ENCODE peak calls at places on chromosomes 16 and 17, in seven cellular contexts. A is H1, E is IMR-90, Q is neuronal stem cell, D is H9, G is mesenchymal stem cell, U is trophoblast cell. W is an unnamed sample.

GRCh38 chr16:71859751-71860521 is 14.2 kb downstream of the ATXN1L start:
- DNase-seq in A (no peak), E (no peak), Q (no peak), D (no peak), G (no peak), U (no peak), W (no peak)

GRCh38 chr16:7405166-7405565 is 72.5 kb downstream of the RBFOX1 start:
- DNase-seq in A (no peak), E (no peak), Q (peak), D (peak), G (no peak), U (no peak), W (peak)

GRCh38 chr17:48681609-48682008 is 40.7 kb downstream of the PRAC1 start:
- DNase-seq in A (no peak), E (no peak), Q (no peak), D (no peak), G (no peak), U (no peak), W (no peak)

GRCh38 chr16:53817812-53818211 is 113.9 kb downstream of the FTO start:
- DNase-seq in A (no peak), E (peak), Q (no peak), D (no peak), G (no peak), U (no peak), W (no peak)

GRCh38 chr17:8894673-8895578 is 27.5 kb upstream of the PIK3R6 start:
- DNase-seq in A (no peak), E (peak), Q (peak), D (peak), G (peak), U (peak), W (peak)

GRCh38 chr16:22198547-22199293 is 7.4 kb upstream of the EEF2K start:
- DNase-seq in A (no peak), E (peak), Q (no peak), D (peak), G (peak), U (no peak), W (no peak)

GRCh38 chr16:21302898-21303528 is 24.9 kb upstream of the CRYM start:
- DNase-seq in A (no peak), E (peak), Q (no peak), D (no peak), G (peak), U (no peak), W (peak)

GRCh38 chr17:5619088-5619740 is 34.9 kb upstream of the NLRP1 start:
- DNase-seq in A (no peak), E (no peak), Q (no peak), D (no peak), G (no peak), U (no peak), W (no peak)

GRCh38 chr17:42010898-42011516 is 6.2 kb downstream of the DNAJC7 start:
- DNase-seq in A (no peak), E (peak), Q (no peak), D (peak), G (peak), U (peak), W (peak)

GRCh38 chr16:57479422-57480126 is 6.7 kb downstream of the DOK4 start:
- DNase-seq in A (peak), E (peak), Q (no peak), D (peak), G (peak), U (no peak), W (peak)

GRCh38 chr17:41284043-41284442 is 8.5 kb downstream of the KRTAP9-7 start:
- DNase-seq in A (no peak), E (peak), Q (no peak), D (no peak), G (no peak), U (no peak), W (peak)

GRCh38 chr17:64008346-64008745 is 10.2 kb downstream of the PRR29 start:
- DNase-seq in A (no peak), E (no peak), Q (no peak), D (no peak), G (no peak), U (no peak), W (no peak)

GRCh38 chr17:81333626-81334368 is 38.7 kb upstream of the SLC38A10 start:
- DNase-seq in A (no peak), E (no peak), Q (no peak), D (peak), G (no peak), U (no peak), W (no peak)

GRCh38 chr16:85302018-85302847 is 190.0 kb upstream of the CIBAR2 start:
- DNase-seq in A (no peak), E (peak), Q (no peak), D (no peak), G (peak), U (no peak), W (peak)

GRCh38 chr16:85372627-85373372 is 240.3 kb upstream of the GSE1 start:
- DNase-seq in A (no peak), E (peak), Q (no peak), D (no peak), G (peak), U (peak), W (peak)

GRCh38 chr17:30323262-30323894 is 10.5 kb downstream of the TMIGD1 start:
- DNase-seq in A (no peak), E (no peak), Q (no peak), D (no peak), G (no peak), U (no peak), W (no peak)

GRCh38 chr16:69320731-69321073 is 9.6 kb downstream of the VPS4A start:
- DNase-seq in A (no peak), E (no peak), Q (no peak), D (no peak), G (no peak), U (no peak), W (no peak)

GRCh38 chr16:64626771-64627170 is 495.1 kb downstream of the CDH11 start:
- DNase-seq in A (no peak), E (peak), Q (no peak), D (no peak), G (peak), U (no peak), W (no peak)

GRCh38 chr16:51939371-51940005 is 607.5 kb downstream of the TOX3 start:
- DNase-seq in A (no peak), E (no peak), Q (no peak), D (no peak), G (no peak), U (no peak), W (no peak)
- H2BK5ac ChIP-seq in A (no peak), E (no peak), Q (no peak), D (no peak), G (no peak), U (no peak), W (no peak)

GRCh38 chr16:4371481-4372314 is at the start of gene VASN:
- DNase-seq in A (no peak), E (peak), Q (peak), D (peak), G (peak), U (peak), W (peak)
- H3K23ac ChIP-seq in A (no peak), E (peak), Q (peak), D (no peak), G (peak), U (no peak), W (peak)

GRCh38 chr16:16020291-16020690 is 70.9 kb downstream of the ABCC1 start:
- DNase-seq in A (no peak), E (no peak), Q (no peak), D (no peak), G (no peak), U (no peak), W (no peak)
- H3K27ac ChIP-seq in A (no peak), E (peak), Q (no peak), D (no peak), G (no peak), U (no peak), W (no peak)

GRCh38 chr16:25299792-25300590 is 42.3 kb upstream of the ZKSCAN2 start:
- DNase-seq in A (no peak), E (no peak), Q (no peak), D (no peak), G (no peak), U (no peak), W (no peak)

GRCh38 chr16:25291580-25291979 is 33.9 kb upstream of the ZKSCAN2 start:
- DNase-seq in A (no peak), E (no peak), Q (no peak), D (no peak), G (no peak), U (no peak), W (no peak)

GRCh38 chr16:25298165-25298872 is 40.7 kb upstream of the ZKSCAN2 start:
- DNase-seq in A (no peak), E (no peak), Q (no peak), D (no peak), G (no peak), U (no peak), W (no peak)

GRCh38 chr16:25297151-25297787 is 39.6 kb upstream of the ZKSCAN2 start:
- DNase-seq in A (no peak), E (no peak), Q (no peak), D (no peak), G (no peak), U (no peak), W (no peak)
- H2BK5ac ChIP-seq in A (no peak), E (no peak), Q (no peak), D (no peak), G (no peak), U (no peak), W (no peak)

GRCh38 chr17:74271902-74272563 is 2.0 kb upstream of the DNAI2 start:
- DNase-seq in A (no peak), E (no peak), Q (no peak), D (no peak), G (no peak), U (no peak), W (no peak)
- H3K23ac ChIP-seq in A (no peak), E (no peak), Q (no peak), D (no peak), G (no peak), U (no peak), W (no peak)

GRCh38 chr16:29744541-29745101 is 1.2 kb downstream of the C16orf54 start:
- DNase-seq in A (no peak), E (no peak), Q (no peak), D (no peak), G (no peak), U (no peak), W (no peak)

GRCh38 chr16:29743827-29744531 is 1.8 kb downstream of the C16orf54 start:
- DNase-seq in A (no peak), E (no peak), Q (no peak), D (no peak), G (no peak), U (no peak), W (no peak)

GRCh38 chr16:29743475-29743826 is 2.3 kb downstream of the C16orf54 start:
- DNase-seq in A (no peak), E (no peak), Q (no peak), D (no peak), G (no peak), U (no peak), W (no peak)

GRCh38 chr16:29745853-29746345 is at the start of gene C16orf54:
- DNase-seq in A (no peak), E (no peak), Q (no peak), D (no peak), G (no peak), U (no peak), W (no peak)

GRCh38 chr16:29745126-29745852 is 501 bp downstream of the C16orf54 start:
- DNase-seq in A (no peak), E (no peak), Q (no peak), D (no peak), G (no peak), U (no peak), W (no peak)
- H3K27ac ChIP-seq in A (no peak), E (no peak), Q (no peak), D (no peak), G (no peak), U (no peak), W (no peak)